ENCODE peak calls at places on chromosomes 11 and 22, in five cellular contexts. N is HFFc6, V is tibial artery, Y is tibial nerve, L is NCI-H1930. U is an unnamed sample.

GRCh38 chr11:117941163-117941707 is 12.0 kb upstream of the TMPRSS13 start:
- DNase-seq in N (no peak), V (peak), Y (no peak), L (no peak), U (no peak)

GRCh38 chr22:42357221-42357620 is 75.0 kb downstream of the NFAM1 start:
- DNase-seq in N (no peak), V (no peak), Y (no peak), L (no peak), U (no peak)

GRCh38 chr11:61021661-61022212 is 50.3 kb downstream of the CD6 start:
- DNase-seq in N (no peak), V (no peak), Y (no peak), L (no peak), U (peak)

GRCh38 chr11:55793321-55793720 is 2.0 kb upstream of the OR5D14 start:
- DNase-seq in N (no peak), V (no peak), Y (no peak), L (no peak), U (no peak)

GRCh38 chr11:60880635-60881282 is 13.4 kb downstream of the ZP1 start:
- DNase-seq in N (no peak), V (no peak), Y (no peak), L (no peak), U (no peak)

GRCh38 chr11:62532096-62532495 is 14.5 kb downstream of the AHNAK start:
- DNase-seq in N (no peak), V (no peak), Y (no peak), L (no peak), U (no peak)

GRCh38 chr11:73757598-73757997 is 3.3 kb downstream of the RAB6A start:
- DNase-seq in N (no peak), V (no peak), Y (no peak), L (no peak), U (no peak)

GRCh38 chr11:114317738-114318137 is 21.5 kb downstream of the NNMT start:
- DNase-seq in N (peak), V (peak), Y (no peak), L (peak), U (no peak)

GRCh38 chr11:134654161-134654915 is 242.3 kb upstream of the B3GAT1 start:
- DNase-seq in N (no peak), V (peak), Y (no peak), L (no peak), U (no peak)

GRCh38 chr22:40055143-40055926 is 60.6 kb downstream of the FAM83F start:
- DNase-seq in N (no peak), V (no peak), Y (no peak), L (no peak), U (no peak)

GRCh38 chr11:32231909-32232493 is 141.1 kb downstream of the RCN1 start:
- DNase-seq in N (peak), V (no peak), Y (no peak), L (no peak), U (no peak)

GRCh38 chr11:133956650-133957633 is at the start of gene IGSF9B:
- DNase-seq in N (no peak), V (peak), Y (peak), L (peak), U (peak)

GRCh38 chr11:124380585-124380984 is 3.7 kb downstream of the OR8B2 start:
- DNase-seq in N (no peak), V (no peak), Y (no peak), L (no peak), U (no peak)

GRCh38 chr11:65865550-65866172 is 5.4 kb downstream of the MUS81 start:
- DNase-seq in N (no peak), V (no peak), Y (no peak), L (no peak), U (no peak)

GRCh38 chr22:47544696-47545095 is 782.2 kb downstream of the TBC1D22A start:
- DNase-seq in N (no peak), V (no peak), Y (no peak), L (no peak), U (no peak)

GRCh38 chr11:12110714-12111481 is 508 bp downstream of the MICAL2 start:
- DNase-seq in N (no peak), V (peak), Y (no peak), L (no peak), U (peak)

GRCh38 chr11:17846852-17847453 is 112.4 kb downstream of the KCNC1 start:
- DNase-seq in N (no peak), V (no peak), Y (no peak), L (no peak), U (no peak)

GRCh38 chr11:43933608-43934358 is 8.7 kb upstream of the C11orf96 start:
- DNase-seq in N (no peak), V (peak), Y (no peak), L (no peak), U (no peak)

GRCh38 chr11:44066732-44067131 is 662 bp downstream of the ACCS start:
- DNase-seq in N (peak), V (no peak), Y (no peak), L (no peak), U (no peak)

GRCh38 chr11:95767498-95767897 is 22.1 kb downstream of the FAM76B start:
- DNase-seq in N (peak), V (no peak), Y (no peak), L (no peak), U (no peak)

GRCh38 chr22:27632451-27633295 is 168.9 kb downstream of the MN1 start:
- DNase-seq in N (no peak), V (no peak), Y (no peak), L (no peak), U (no peak)

GRCh38 chr22:27792452-27793165 is 8.9 kb downstream of the MN1 start:
- DNase-seq in N (no peak), V (no peak), Y (no peak), L (no peak), U (no peak)

GRCh38 chr11:10327254-10327653 is 22.4 kb downstream of the ADM start:
- DNase-seq in N (no peak), V (no peak), Y (no peak), L (no peak), U (no peak)

GRCh38 chr11:111438846-111439520 is 59.9 kb upstream of the POU2AF1 start:
- DNase-seq in N (no peak), V (no peak), Y (no peak), L (no peak), U (no peak)

GRCh38 chr22:45164217-45165123 is 745 bp downstream of the NUP50 start:
- DNase-seq in N (no peak), V (peak), Y (no peak), L (no peak), U (peak)

GRCh38 chr11:85918910-85919794 is 64.0 kb downstream of the CCDC83 start:
- DNase-seq in N (no peak), V (no peak), Y (no peak), L (no peak), U (no peak)

GRCh38 chr22:41541484-41541883 is 2.8 kb downstream of the POLR3H start:
- DNase-seq in N (no peak), V (no peak), Y (no peak), L (no peak), U (no peak)

GRCh38 chr22:27863556-27863955 is 55.5 kb downstream of the PITPNB start:
- DNase-seq in N (no peak), V (no peak), Y (no peak), L (no peak), U (no peak)

GRCh38 chr22:37279469-37279868 is 2.8 kb upstream of the CYTH4 start:
- DNase-seq in N (no peak), V (no peak), Y (no peak), L (no peak), U (no peak)

GRCh38 chr11:75313457-75314272 is 37.8 kb downstream of the ARRB1 start:
- DNase-seq in N (peak), V (peak), Y (no peak), L (no peak), U (no peak)

U was measured in stimulated activated naive CD4-positive, alpha-beta T cell treated with Interleukin-2 at 50 U/mL for 16 hours.